ENCODE peak calls at places on chromosomes 11 and 22, in eight cellular contexts. G, B, Z, C, U, X, A and Q are unnamed samples.

GRCh38 chr11:31968774-31969433 is 122.0 kb upstream of the RCN1 start:
- DNase-seq in G (no peak), B (no peak), Z (peak), C (no peak), U (no peak), X (no peak), A (peak), Q (peak)

GRCh38 chr11:33829430-33830141 is 55.3 kb upstream of the FBXO3 start:
- DNase-seq in G (peak), B (peak), Z (peak), C (peak), U (no peak), X (peak), A (peak), Q (no peak)

GRCh38 chr11:65246506-65246905 is 15.3 kb upstream of the POLA2 start:
- DNase-seq in G (no peak), B (no peak), Z (no peak), C (no peak), U (no peak), X (no peak), A (no peak), Q (no peak)

GRCh38 chr11:121550247-121551132 is 97.7 kb upstream of the SORL1-AS1 start:
- DNase-seq in G (no peak), B (no peak), Z (no peak), C (no peak), U (no peak), X (no peak), A (peak), Q (peak)

GRCh38 chr11:125517116-125517804 is 21.2 kb upstream of the FEZ1 start:
- DNase-seq in G (peak), B (no peak), Z (no peak), C (peak), U (no peak), X (peak), A (no peak), Q (no peak)

GRCh38 chr22:19626666-19627065 is 87.6 kb upstream of the SEPTIN5 start:
- DNase-seq in G (no peak), B (no peak), Z (no peak), C (no peak), U (no peak), X (no peak), A (no peak), Q (no peak)

GRCh38 chr11:10922944-10923343 is 65.1 kb upstream of the ZBED5 start:
- DNase-seq in G (no peak), B (no peak), Z (no peak), C (no peak), U (no peak), X (no peak), A (no peak), Q (no peak)

GRCh38 chr22:33515733-33516297 is 404.5 kb downstream of the LARGE1 start:
- DNase-seq in G (no peak), B (no peak), Z (no peak), C (no peak), U (no peak), X (peak), A (no peak), Q (no peak)

GRCh38 chr11:123219066-123219697 is 24.1 kb upstream of the CLMP start:
- DNase-seq in G (peak), B (no peak), Z (no peak), C (no peak), U (no peak), X (no peak), A (no peak), Q (no peak)

GRCh38 chr11:115930276-115930675 is 426.1 kb upstream of the CADM1 start:
- DNase-seq in G (no peak), B (no peak), Z (no peak), C (no peak), U (no peak), X (peak), A (no peak), Q (no peak)

GRCh38 chr11:706439-706956 is 467 bp downstream of the EPS8L2 start:
- DNase-seq in G (peak), B (no peak), Z (peak), C (no peak), U (no peak), X (no peak), A (peak), Q (no peak)

GRCh38 chr11:64619811-64620285 is 28.8 kb downstream of the SLC22A12 start:
- DNase-seq in G (peak), B (no peak), Z (peak), C (peak), U (no peak), X (peak), A (peak), Q (peak)

GRCh38 chr22:40178417-40179409 is 988 bp downstream of the TNRC6B start:
- DNase-seq in G (no peak), B (no peak), Z (peak), C (peak), U (no peak), X (peak), A (no peak), Q (peak)

GRCh38 chr11:69915501-69916250 is 96.5 kb upstream of the FGF3 start:
- DNase-seq in G (peak), B (peak), Z (peak), C (peak), U (peak), X (peak), A (peak), Q (peak)

GRCh38 chr22:41240377-41241132 is at the start of gene CHADL:
- DNase-seq in G (no peak), B (no peak), Z (no peak), C (peak), U (no peak), X (no peak), A (no peak), Q (no peak)

DNA sequence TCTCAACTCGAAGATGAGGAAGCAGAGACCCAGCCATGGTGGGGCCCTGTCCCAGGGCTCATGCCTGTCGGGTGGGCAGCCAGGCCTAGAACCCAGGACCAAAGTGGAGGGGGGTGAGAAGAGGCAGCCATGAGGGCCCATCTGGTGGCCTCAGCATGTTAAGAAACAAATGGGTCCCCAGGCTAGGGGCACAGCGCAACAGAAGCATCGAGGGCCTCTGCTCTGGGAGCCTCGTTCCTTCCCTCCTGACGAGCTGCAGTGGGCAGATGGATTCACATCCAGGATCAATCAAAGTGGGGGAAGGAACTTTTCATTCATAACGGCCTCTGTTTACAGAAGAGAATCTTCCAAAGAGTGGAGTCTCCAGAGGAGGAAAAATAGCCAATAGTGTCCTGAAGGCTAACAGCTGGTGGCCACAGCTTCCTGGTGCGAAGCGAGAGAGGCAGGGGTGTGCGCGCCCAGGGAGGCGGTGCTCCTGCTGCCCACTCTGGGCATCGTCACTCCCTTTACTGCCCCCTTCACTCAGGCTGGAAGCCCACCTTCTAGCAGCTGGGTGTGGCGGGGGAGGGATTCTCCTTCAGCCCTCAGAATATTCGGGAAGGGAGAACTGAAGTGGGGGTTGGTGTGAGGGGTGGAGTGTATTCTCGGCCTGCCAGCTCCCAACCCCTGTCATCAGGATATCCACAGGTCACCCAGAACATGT is 4.3 kb downstream of the CBX7 start:
- DNase-seq in G (no peak), B (no peak), Z (no peak), C (no peak), U (no peak), X (no peak), A (no peak), Q (no peak)
- H3K27ac ChIP-seq in G (no peak), B (peak), Z (no peak), C (no peak), U (peak), X (no peak), A (no peak), Q (no peak)

DNA sequence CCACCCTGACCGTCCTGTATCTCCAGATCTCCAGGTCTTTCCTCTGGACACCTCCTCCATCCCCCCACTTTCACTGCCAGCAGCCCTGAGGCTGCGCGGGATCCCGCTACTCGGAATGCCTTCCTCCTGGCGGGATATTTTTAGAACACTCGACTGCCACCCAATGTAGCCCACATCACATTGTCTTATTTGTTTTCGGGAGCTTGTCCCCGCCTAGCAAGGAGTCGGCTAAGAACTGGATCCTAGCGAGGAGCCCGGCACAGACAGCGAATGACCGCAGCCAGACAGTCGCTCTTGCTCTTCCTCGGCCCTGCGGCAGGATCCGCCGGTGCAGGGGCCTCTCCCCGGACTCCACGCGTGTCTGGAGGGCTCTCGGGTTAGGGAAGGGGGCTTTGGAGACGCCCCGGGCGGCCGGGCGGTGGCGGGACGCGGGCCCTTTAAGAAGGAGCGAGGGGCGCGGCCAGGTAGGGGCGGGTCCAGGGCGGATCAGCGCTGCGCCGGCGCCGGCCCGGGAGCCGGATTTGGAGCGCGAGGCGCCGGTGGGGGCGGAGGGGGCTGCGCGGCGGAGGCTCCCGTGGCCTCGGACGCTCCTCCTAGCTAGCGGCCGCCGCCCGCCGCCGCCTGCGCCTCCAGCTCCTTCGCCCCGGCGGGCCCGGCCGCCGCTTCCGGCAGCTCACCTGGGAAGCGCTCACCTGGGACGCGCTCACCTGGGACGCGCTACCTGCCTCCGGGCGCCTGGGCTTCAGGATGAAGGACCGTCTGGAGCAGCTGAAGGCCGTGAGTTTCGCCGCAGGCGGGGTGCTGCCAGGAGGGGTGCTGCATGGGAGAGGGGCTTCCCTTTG is at the start of gene STX3:
- DNase-seq in G (peak), B (peak), Z (peak), C (peak), U (peak), X (peak), A (peak), Q (peak)
- H3K27ac ChIP-seq in G (peak), B (peak), Z (peak), C (no peak), U (peak), X (peak), A (peak), Q (peak)

DNA sequence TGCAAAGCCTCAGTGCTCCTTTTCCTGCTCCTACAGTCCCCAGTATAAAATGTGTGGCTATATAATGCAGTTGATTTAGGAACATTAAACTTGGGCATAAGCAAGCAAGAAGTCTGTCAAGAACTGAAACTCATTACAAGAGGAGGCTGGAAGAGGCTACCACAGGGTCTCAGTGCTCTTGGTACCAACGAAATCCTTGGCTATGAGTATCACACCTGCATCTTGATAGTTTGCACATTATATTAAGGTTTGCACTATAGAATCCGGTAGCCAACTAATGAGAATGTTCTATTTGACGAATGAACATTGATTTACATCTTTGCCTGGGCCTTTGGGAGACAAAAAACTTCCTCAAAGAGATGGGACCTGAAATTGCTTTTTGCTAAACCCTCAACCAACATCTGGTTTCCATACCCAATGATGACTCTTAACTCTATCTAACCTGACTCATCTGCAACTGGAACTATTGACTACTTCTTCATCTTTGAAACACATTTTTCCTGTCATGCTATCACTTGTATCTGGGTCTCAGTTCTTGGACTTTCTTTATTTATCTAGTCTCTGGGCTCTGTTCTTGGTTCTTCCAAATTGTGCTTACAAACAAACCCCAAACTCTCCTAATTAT is 207.2 kb upstream of the CTSC start:
- DNase-seq in G (no peak), B (no peak), Z (no peak), C (no peak), U (no peak), X (no peak), A (no peak), Q (no peak)
- H3K27ac ChIP-seq in G (no peak), B (no peak), Z (no peak), C (no peak), U (no peak), X (no peak), A (no peak), Q (no peak)

DNA sequence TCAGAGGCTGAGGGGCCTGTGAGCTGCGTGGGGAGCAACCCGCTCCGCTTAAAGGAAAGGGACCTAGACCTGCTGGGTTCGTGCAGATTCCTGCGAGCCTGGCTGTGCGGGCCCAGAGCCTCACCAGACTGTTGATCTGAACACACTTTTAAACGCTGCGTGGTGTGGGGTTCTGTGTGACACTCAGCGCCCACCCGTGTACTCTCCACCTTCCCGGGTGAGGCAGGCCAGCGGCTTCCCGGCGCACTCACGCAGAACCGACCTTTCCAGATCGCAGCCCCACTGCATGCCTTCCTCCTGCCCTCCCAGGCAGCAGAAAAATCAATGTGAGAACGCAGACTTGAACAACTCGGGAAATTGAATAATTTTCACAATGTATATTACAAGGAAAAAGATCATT is 388.6 kb downstream of the TBC1D22A start:
- DNase-seq in G (no peak), B (no peak), Z (no peak), C (no peak), U (no peak), X (no peak), A (no peak), Q (no peak)
- H3K27ac ChIP-seq in G (no peak), B (no peak), Z (no peak), C (no peak), U (no peak), X (no peak), A (no peak), Q (no peak)

GRCh38 chr22:45298934-45299505 is 10.7 kb upstream of the FAM118A start:
- DNase-seq in G (no peak), B (no peak), Z (no peak), C (no peak), U (no peak), X (no peak), A (no peak), Q (no peak)
- H3K27ac ChIP-seq in G (no peak), B (no peak), Z (no peak), C (no peak), U (no peak), X (no peak), A (no peak), Q (no peak)

GRCh38 chr22:27046603-27047002 is 389.2 kb downstream of the MIAT start:
- DNase-seq in G (no peak), B (no peak), Z (no peak), C (no peak), U (no peak), X (no peak), A (no peak), Q (no peak)
- H3K27ac ChIP-seq in G (peak), B (no peak), Z (no peak), C (no peak), U (no peak), X (no peak), A (no peak), Q (no peak)

GRCh38 chr22:30609260-30610185 is 2.5 kb downstream of the TCN2 start:
- DNase-seq in G (peak), B (no peak), Z (peak), C (no peak), U (no peak), X (no peak), A (peak), Q (peak)
- H3K27ac ChIP-seq in G (peak), B (no peak), Z (peak), C (no peak), U (peak), X (no peak), A (no peak), Q (no peak)

DNA sequence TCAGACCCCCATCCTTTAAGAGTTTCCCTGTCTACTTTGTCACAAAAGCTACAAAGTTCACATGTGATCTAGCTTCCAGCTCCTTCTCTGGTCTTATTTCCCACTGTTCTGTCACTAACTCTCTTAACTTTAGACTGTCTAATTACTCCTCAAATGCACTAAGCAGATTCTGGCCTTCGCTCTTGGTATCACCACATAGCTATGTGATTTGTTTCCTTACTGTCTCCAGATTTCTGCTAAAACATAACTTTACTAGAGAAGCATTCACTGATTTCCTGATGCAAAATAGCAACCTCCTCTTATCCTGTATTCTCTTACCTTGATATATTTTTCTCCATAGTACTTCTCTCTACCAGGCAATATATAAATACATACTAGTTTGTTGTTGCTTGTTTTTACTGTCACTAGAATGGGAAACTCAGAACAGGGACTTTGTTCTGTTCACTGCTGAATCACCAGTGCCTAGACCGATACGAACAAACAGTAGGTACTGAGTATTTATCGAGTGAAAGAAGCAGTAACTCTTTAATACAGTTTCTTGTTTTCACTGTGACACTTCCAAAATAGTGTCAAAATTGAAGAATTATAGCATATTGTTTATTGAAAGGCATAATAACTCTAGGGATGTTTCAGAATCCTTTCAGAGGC is 205.6 kb downstream of the DDX10 start:
- DNase-seq in G (peak), B (no peak), Z (peak), C (no peak), U (no peak), X (no peak), A (peak), Q (no peak)
- H3K27ac ChIP-seq in G (peak), B (no peak), Z (peak), C (no peak), U (no peak), X (no peak), A (no peak), Q (peak)

GRCh38 chr11:95700471-95700817 is 89.1 kb downstream of the FAM76B start:
- DNase-seq in G (no peak), B (no peak), Z (no peak), C (no peak), U (no peak), X (no peak), A (no peak), Q (no peak)
- H3K27ac ChIP-seq in G (no peak), B (peak), Z (no peak), C (no peak), U (peak), X (no peak), A (no peak), Q (no peak)

DNA sequence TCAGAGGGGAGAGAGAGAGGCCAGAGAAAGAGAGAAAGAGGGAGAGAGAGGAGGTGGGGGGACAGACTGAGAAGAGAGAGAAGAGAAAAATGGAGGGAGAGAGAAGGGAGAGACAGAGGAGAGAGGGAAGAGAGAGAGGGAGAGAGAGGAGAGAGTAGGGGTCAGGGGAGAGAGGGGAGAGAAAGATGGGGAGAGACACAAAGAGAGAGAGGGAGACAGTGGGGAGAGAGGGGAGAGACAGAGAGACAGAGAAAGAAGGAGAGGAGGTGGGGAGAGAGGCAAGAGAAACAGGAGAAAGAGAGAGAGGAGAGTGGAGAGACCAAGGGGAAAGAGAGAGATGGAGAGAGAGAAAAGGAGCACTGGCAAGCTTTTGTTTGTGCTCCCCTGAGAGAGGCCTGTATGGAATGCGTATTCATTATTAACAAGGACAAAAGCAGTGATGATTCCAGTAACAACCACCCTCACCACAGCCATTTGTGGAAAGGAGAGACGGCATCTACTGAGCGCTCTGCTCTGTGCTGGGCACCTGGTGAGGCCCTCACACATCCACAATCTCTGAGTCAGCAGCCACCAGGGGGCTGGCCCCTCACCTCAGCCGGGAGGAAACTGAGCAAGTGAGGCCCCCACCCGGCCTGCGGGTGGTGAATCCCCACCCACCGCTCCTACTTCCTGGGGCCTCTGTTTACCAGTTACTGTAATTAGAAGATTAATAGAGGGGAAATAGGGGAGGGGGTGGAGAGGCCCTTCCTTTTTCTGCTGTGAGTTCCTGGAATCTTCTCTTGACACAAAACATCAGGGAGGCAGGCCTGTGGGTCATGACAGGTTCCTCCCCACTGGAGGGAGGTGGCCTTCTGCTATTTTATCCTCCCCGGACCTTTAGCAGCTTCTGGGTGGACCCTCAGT is 14.7 kb upstream of the MIAT start:
- DNase-seq in G (no peak), B (peak), Z (no peak), C (peak), U (no peak), X (no peak), A (no peak), Q (no peak)
- H3K27ac ChIP-seq in G (no peak), B (peak), Z (no peak), C (peak), U (no peak), X (no peak), A (no peak), Q (no peak)